ENCODE peak calls at places on chromosomes 2 and 18, in ten cellular contexts. One of them, this sample, is unnamed.

GRCh38 chr18:56210466-56210865 is 427.9 kb downstream of the TXNL1 start:
- DNase-seq in SW 1271: no peak
- DNase-seq in heart right ventricle: no peak
- DNase-seq in glomerular endothelial cell: no peak
- DNase-seq in PC-9: no peak
- DNase-seq in EH: no peak
- DNase-seq in HuH-7: no peak
- DNase-seq in stimulated activated CD4-positive, alpha-beta T cell treated with anti-CD3 and anti-CD28 coated beads, Interleukin-4, amount 100 ng/mL, for 48 hours: no peak
- DNase-seq in T-helper 1 cell: no peak
- DNase-seq in HT1080: no peak
- DNase-seq in this sample: no peak

GRCh38 chr2:237601453-237602116 is 11.1 kb upstream of the RAB17 start:
- DNase-seq in SW 1271: no peak
- DNase-seq in heart right ventricle: no peak
- DNase-seq in glomerular endothelial cell: no peak
- DNase-seq in PC-9: no peak
- DNase-seq in EH: no peak
- DNase-seq in HuH-7: peak
- DNase-seq in stimulated activated CD4-positive, alpha-beta T cell treated with anti-CD3 and anti-CD28 coated beads, Interleukin-4, amount 100 ng/mL, for 48 hours: no peak
- DNase-seq in T-helper 1 cell: no peak
- DNase-seq in HT1080: no peak
- DNase-seq in this sample: no peak

GRCh38 chr2:28626891-28627421 is 124.7 kb upstream of the PPP1CB start:
- DNase-seq in SW 1271: no peak
- DNase-seq in heart right ventricle: no peak
- DNase-seq in glomerular endothelial cell: no peak
- DNase-seq in PC-9: no peak
- DNase-seq in EH: peak
- DNase-seq in HuH-7: no peak
- DNase-seq in stimulated activated CD4-positive, alpha-beta T cell treated with anti-CD3 and anti-CD28 coated beads, Interleukin-4, amount 100 ng/mL, for 48 hours: no peak
- DNase-seq in T-helper 1 cell: no peak
- DNase-seq in HT1080: no peak
- DNase-seq in this sample: no peak

GRCh38 chr2:10792660-10793400 is 19.8 kb downstream of the PDIA6 start:
- DNase-seq in SW 1271: no peak
- DNase-seq in heart right ventricle: no peak
- DNase-seq in glomerular endothelial cell: no peak
- DNase-seq in PC-9: no peak
- DNase-seq in EH: no peak
- DNase-seq in HuH-7: no peak
- DNase-seq in stimulated activated CD4-positive, alpha-beta T cell treated with anti-CD3 and anti-CD28 coated beads, Interleukin-4, amount 100 ng/mL, for 48 hours: no peak
- DNase-seq in T-helper 1 cell: no peak
- DNase-seq in HT1080: no peak
- DNase-seq in this sample: no peak

GRCh38 chr2:157302492-157303099 is 23.0 kb downstream of the ERMN start:
- DNase-seq in SW 1271: peak
- DNase-seq in heart right ventricle: no peak
- DNase-seq in glomerular endothelial cell: peak
- DNase-seq in PC-9: no peak
- DNase-seq in EH: peak
- DNase-seq in HuH-7: peak
- DNase-seq in stimulated activated CD4-positive, alpha-beta T cell treated with anti-CD3 and anti-CD28 coated beads, Interleukin-4, amount 100 ng/mL, for 48 hours: peak
- DNase-seq in T-helper 1 cell: peak
- DNase-seq in HT1080: peak
- DNase-seq in this sample: peak

GRCh38 chr18:37393221-37393828 is 172.3 kb downstream of the CELF4 start:
- DNase-seq in SW 1271: no peak
- DNase-seq in heart right ventricle: no peak
- DNase-seq in glomerular endothelial cell: no peak
- DNase-seq in PC-9: no peak
- DNase-seq in EH: no peak
- DNase-seq in HuH-7: no peak
- DNase-seq in stimulated activated CD4-positive, alpha-beta T cell treated with anti-CD3 and anti-CD28 coated beads, Interleukin-4, amount 100 ng/mL, for 48 hours: no peak
- DNase-seq in T-helper 1 cell: no peak
- DNase-seq in HT1080: no peak
- DNase-seq in this sample: no peak

GRCh38 chr2:223528036-223528435 is 74.1 kb downstream of the SCG2 start:
- DNase-seq in SW 1271: no peak
- DNase-seq in heart right ventricle: no peak
- DNase-seq in glomerular endothelial cell: no peak
- DNase-seq in PC-9: no peak
- DNase-seq in EH: peak
- DNase-seq in HuH-7: no peak
- DNase-seq in stimulated activated CD4-positive, alpha-beta T cell treated with anti-CD3 and anti-CD28 coated beads, Interleukin-4, amount 100 ng/mL, for 48 hours: no peak
- DNase-seq in T-helper 1 cell: no peak
- DNase-seq in HT1080: peak
- DNase-seq in this sample: no peak

GRCh38 chr2:131724019-131724418 is 196.3 kb downstream of the CCDC74A start:
- DNase-seq in SW 1271: no peak
- DNase-seq in heart right ventricle: peak
- DNase-seq in glomerular endothelial cell: no peak
- DNase-seq in PC-9: no peak
- DNase-seq in EH: no peak
- DNase-seq in HuH-7: no peak
- DNase-seq in stimulated activated CD4-positive, alpha-beta T cell treated with anti-CD3 and anti-CD28 coated beads, Interleukin-4, amount 100 ng/mL, for 48 hours: no peak
- DNase-seq in T-helper 1 cell: no peak
- DNase-seq in HT1080: no peak
- DNase-seq in this sample: no peak

GRCh38 chr2:39409697-39410389 is 27.2 kb downstream of the MAP4K3 start:
- DNase-seq in SW 1271: no peak
- DNase-seq in heart right ventricle: no peak
- DNase-seq in glomerular endothelial cell: no peak
- DNase-seq in PC-9: no peak
- DNase-seq in EH: peak
- DNase-seq in HuH-7: no peak
- DNase-seq in stimulated activated CD4-positive, alpha-beta T cell treated with anti-CD3 and anti-CD28 coated beads, Interleukin-4, amount 100 ng/mL, for 48 hours: no peak
- DNase-seq in T-helper 1 cell: no peak
- DNase-seq in HT1080: no peak
- DNase-seq in this sample: no peak